ENCODE peak calls at places on chromosomes 7 and 10, in seven cellular contexts. One of them, this sample, is unnamed.

GRCh38 chr7:86991844-86992243 is 67.6 kb downstream of the ELAPOR2 start:
- DNase-seq in dorsolateral prefrontal cortex: no peak
- DNase-seq in neuronal stem cell: no peak
- DNase-seq in CD8-positive, alpha-beta memory T cell: no peak
- DNase-seq in mammary epithelial cell: no peak
- DNase-seq in aorta: no peak
- DNase-seq in upper lobe of right lung: no peak
- DNase-seq in this sample: no peak

GRCh38 chr7:47484457-47484856 is 97.5 kb downstream of the TNS3 start:
- DNase-seq in CD8-positive, alpha-beta memory T cell: no peak
- DNase-seq in neuronal stem cell: no peak
- DNase-seq in mammary epithelial cell: no peak
- DNase-seq in upper lobe of right lung: no peak
- DNase-seq in aorta: peak; percentile 51
- DNase-seq in dorsolateral prefrontal cortex: no peak
- DNase-seq in this sample: no peak

GRCh38 chr7:128168667-128169210 is 72.3 kb upstream of the LEP start:
- DNase-seq in neuronal stem cell: peak; percentile 86
- DNase-seq in upper lobe of right lung: no peak
- DNase-seq in aorta: no peak
- DNase-seq in dorsolateral prefrontal cortex: no peak
- DNase-seq in mammary epithelial cell: peak; percentile 8
- DNase-seq in CD8-positive, alpha-beta memory T cell: no peak
- DNase-seq in this sample: no peak

GRCh38 chr7:1706721-1707613 is 36.9 kb downstream of the ELFN1 start:
- DNase-seq in CD8-positive, alpha-beta memory T cell: peak; percentile 39
- DNase-seq in neuronal stem cell: no peak
- DNase-seq in mammary epithelial cell: no peak
- DNase-seq in aorta: peak; percentile 65
- DNase-seq in upper lobe of right lung: peak; percentile 42
- DNase-seq in dorsolateral prefrontal cortex: no peak
- DNase-seq in this sample: no peak

GRCh38 chr10:73780966-73781365 is 882 bp upstream of the CHCHD1 start:
- DNase-seq in mammary epithelial cell: no peak
- DNase-seq in neuronal stem cell: no peak
- DNase-seq in CD8-positive, alpha-beta memory T cell: no peak
- DNase-seq in aorta: no peak
- DNase-seq in dorsolateral prefrontal cortex: no peak
- DNase-seq in upper lobe of right lung: no peak
- DNase-seq in this sample: no peak

GRCh38 chr7:81308643-81309354 is 389.9 kb upstream of the SEMA3C start:
- DNase-seq in mammary epithelial cell: no peak
- DNase-seq in upper lobe of right lung: no peak
- DNase-seq in aorta: no peak
- DNase-seq in dorsolateral prefrontal cortex: no peak
- DNase-seq in neuronal stem cell: no peak
- DNase-seq in CD8-positive, alpha-beta memory T cell: no peak
- DNase-seq in this sample: no peak

GRCh38 chr10:3066317-3066931 is 924 bp upstream of the PFKP start:
- DNase-seq in dorsolateral prefrontal cortex: no peak
- DNase-seq in mammary epithelial cell: no peak
- DNase-seq in CD8-positive, alpha-beta memory T cell: no peak
- DNase-seq in aorta: peak; percentile 80
- DNase-seq in neuronal stem cell: no peak
- DNase-seq in upper lobe of right lung: no peak
- DNase-seq in this sample: no peak

GRCh38 chr7:28028471-28028870 is 152.1 kb downstream of the JAZF1 start:
- DNase-seq in CD8-positive, alpha-beta memory T cell: no peak
- DNase-seq in aorta: no peak
- DNase-seq in upper lobe of right lung: no peak
- DNase-seq in mammary epithelial cell: no peak
- DNase-seq in dorsolateral prefrontal cortex: no peak
- DNase-seq in neuronal stem cell: no peak
- DNase-seq in this sample: no peak

GRCh38 chr7:147298611-147299043 is 1182.0 kb downstream of the CNTNAP2 start:
- DNase-seq in neuronal stem cell: no peak
- DNase-seq in aorta: no peak
- DNase-seq in mammary epithelial cell: no peak
- DNase-seq in CD8-positive, alpha-beta memory T cell: no peak
- DNase-seq in dorsolateral prefrontal cortex: no peak
- DNase-seq in upper lobe of right lung: no peak
- DNase-seq in this sample: no peak

GRCh38 chr7:47337021-47337492 is 244.9 kb downstream of the TNS3 start:
- DNase-seq in CD8-positive, alpha-beta memory T cell: no peak
- DNase-seq in aorta: no peak
- DNase-seq in mammary epithelial cell: no peak
- DNase-seq in dorsolateral prefrontal cortex: no peak
- DNase-seq in neuronal stem cell: no peak
- DNase-seq in upper lobe of right lung: no peak
- DNase-seq in this sample: no peak

GRCh38 chr10:100045592-100045991 is 35.8 kb upstream of the DNMBP start:
- DNase-seq in dorsolateral prefrontal cortex: no peak
- DNase-seq in CD8-positive, alpha-beta memory T cell: no peak
- DNase-seq in aorta: no peak
- DNase-seq in neuronal stem cell: no peak
- DNase-seq in upper lobe of right lung: no peak
- DNase-seq in mammary epithelial cell: no peak
- DNase-seq in this sample: no peak

GRCh38 chr10:14543048-14543903 is 212.6 kb upstream of the FRMD4A start:
- DNase-seq in upper lobe of right lung: peak; percentile 75
- DNase-seq in aorta: no peak
- DNase-seq in CD8-positive, alpha-beta memory T cell: peak; percentile 63
- DNase-seq in neuronal stem cell: no peak
- DNase-seq in mammary epithelial cell: no peak
- DNase-seq in dorsolateral prefrontal cortex: no peak
- DNase-seq in this sample: no peak

GRCh38 chr7:45394117-45394708 is 180.0 kb upstream of the ADCY1 start:
- DNase-seq in neuronal stem cell: no peak
- DNase-seq in dorsolateral prefrontal cortex: no peak
- DNase-seq in CD8-positive, alpha-beta memory T cell: no peak
- DNase-seq in upper lobe of right lung: no peak
- DNase-seq in aorta: no peak
- DNase-seq in mammary epithelial cell: no peak
- DNase-seq in this sample: no peak

GRCh38 chr10:70162892-70163201 is 7.5 kb downstream of the SAR1A start:
- DNase-seq in aorta: no peak
- DNase-seq in mammary epithelial cell: no peak
- DNase-seq in neuronal stem cell: no peak
- DNase-seq in upper lobe of right lung: no peak
- DNase-seq in CD8-positive, alpha-beta memory T cell: peak; percentile 77
- DNase-seq in dorsolateral prefrontal cortex: no peak
- DNase-seq in this sample: peak; percentile 32

GRCh38 chr10:122648599-122649428 is 50.8 kb downstream of the C10orf120 start:
- DNase-seq in mammary epithelial cell: peak; percentile 16
- DNase-seq in aorta: no peak
- DNase-seq in CD8-positive, alpha-beta memory T cell: no peak
- DNase-seq in dorsolateral prefrontal cortex: peak; percentile 75
- DNase-seq in upper lobe of right lung: peak; percentile 73
- DNase-seq in neuronal stem cell: peak; percentile 65
- DNase-seq in this sample: no peak

GRCh38 chr10:132554991-132555647 is 17.5 kb downstream of the INPP5A start:
- DNase-seq in aorta: peak; percentile 85
- DNase-seq in upper lobe of right lung: peak; percentile 73
- DNase-seq in CD8-positive, alpha-beta memory T cell: peak; percentile 72
- DNase-seq in neuronal stem cell: no peak
- DNase-seq in dorsolateral prefrontal cortex: no peak
- DNase-seq in mammary epithelial cell: no peak
- DNase-seq in this sample: no peak

GRCh38 chr10:92573091-92573797 is 649 bp downstream of the IDE start:
- DNase-seq in upper lobe of right lung: no peak
- DNase-seq in dorsolateral prefrontal cortex: peak; percentile 14
- DNase-seq in mammary epithelial cell: peak; percentile 46
- DNase-seq in aorta: peak; percentile 76
- DNase-seq in CD8-positive, alpha-beta memory T cell: no peak
- DNase-seq in neuronal stem cell: peak; percentile 9
- DNase-seq in this sample: no peak

GRCh38 chr7:84336303-84336702 is 141.7 kb upstream of the SEMA3A start:
- DNase-seq in dorsolateral prefrontal cortex: no peak
- DNase-seq in aorta: no peak
- DNase-seq in CD8-positive, alpha-beta memory T cell: no peak
- DNase-seq in upper lobe of right lung: no peak
- DNase-seq in mammary epithelial cell: no peak
- DNase-seq in neuronal stem cell: no peak
- DNase-seq in this sample: no peak

GRCh38 chr10:18473424-18474110 is 177.8 kb downstream of the NSUN6 start:
- DNase-seq in neuronal stem cell: no peak
- DNase-seq in CD8-positive, alpha-beta memory T cell: no peak
- DNase-seq in aorta: no peak
- DNase-seq in mammary epithelial cell: no peak
- DNase-seq in upper lobe of right lung: no peak
- DNase-seq in dorsolateral prefrontal cortex: peak; percentile 27
- DNase-seq in this sample: no peak

GRCh38 chr7:71752171-71752935 is 620.4 kb downstream of the GALNT17 start:
- DNase-seq in upper lobe of right lung: peak; percentile 85
- DNase-seq in neuronal stem cell: peak; percentile 66
- DNase-seq in dorsolateral prefrontal cortex: peak; percentile 43
- DNase-seq in CD8-positive, alpha-beta memory T cell: no peak
- DNase-seq in aorta: peak; percentile 80
- DNase-seq in mammary epithelial cell: peak; percentile 5
- DNase-seq in this sample: no peak

GRCh38 chr10:533186-533585 is 156.3 kb downstream of the DIP2C start:
- DNase-seq in mammary epithelial cell: no peak
- DNase-seq in CD8-positive, alpha-beta memory T cell: no peak
- DNase-seq in aorta: no peak
- DNase-seq in upper lobe of right lung: peak; percentile 23
- DNase-seq in dorsolateral prefrontal cortex: no peak
- DNase-seq in neuronal stem cell: no peak
- DNase-seq in this sample: no peak

GRCh38 chr7:93736970-93737369 is 153.6 kb downstream of the TFPI2 start:
- DNase-seq in neuronal stem cell: no peak
- DNase-seq in upper lobe of right lung: no peak
- DNase-seq in dorsolateral prefrontal cortex: no peak
- DNase-seq in aorta: no peak
- DNase-seq in mammary epithelial cell: no peak
- DNase-seq in CD8-positive, alpha-beta memory T cell: no peak
- DNase-seq in this sample: no peak

GRCh38 chr10:73923935-73924598 is 13.1 kb downstream of the PLAU start:
- DNase-seq in aorta: no peak
- DNase-seq in neuronal stem cell: no peak
- DNase-seq in mammary epithelial cell: no peak
- DNase-seq in upper lobe of right lung: no peak
- DNase-seq in dorsolateral prefrontal cortex: no peak
- DNase-seq in CD8-positive, alpha-beta memory T cell: no peak
- DNase-seq in this sample: no peak

GRCh38 chr7:144057954-144058353 is 9.2 kb downstream of the OR2A5 start:
- DNase-seq in CD8-positive, alpha-beta memory T cell: no peak
- DNase-seq in aorta: no peak
- DNase-seq in neuronal stem cell: no peak
- DNase-seq in mammary epithelial cell: no peak
- DNase-seq in dorsolateral prefrontal cortex: no peak
- DNase-seq in upper lobe of right lung: no peak
- DNase-seq in this sample: no peak

GRCh38 chr10:125808047-125808446 is 15.0 kb downstream of the UROS start:
- DNase-seq in dorsolateral prefrontal cortex: no peak
- DNase-seq in CD8-positive, alpha-beta memory T cell: no peak
- DNase-seq in aorta: no peak
- DNase-seq in upper lobe of right lung: no peak
- DNase-seq in neuronal stem cell: no peak
- DNase-seq in mammary epithelial cell: no peak
- DNase-seq in this sample: no peak

GRCh38 chr10:51073461-51074237 is 638 bp upstream of the PRKG1 start:
- DNase-seq in upper lobe of right lung: no peak
- DNase-seq in mammary epithelial cell: peak; percentile 10
- DNase-seq in aorta: peak; percentile 81
- DNase-seq in neuronal stem cell: peak; percentile 12
- DNase-seq in dorsolateral prefrontal cortex: peak; percentile 10
- DNase-seq in CD8-positive, alpha-beta memory T cell: no peak
- DNase-seq in this sample: no peak
- H3K27ac ChIP-seq in upper lobe of right lung: peak overlapping the region; percentile 38
- H3K27ac ChIP-seq in mammary epithelial cell: no peak overlapping the region
- H3K27ac ChIP-seq in aorta: peak overlapping the region; percentile 83
- H3K27ac ChIP-seq in neuronal stem cell: peak overlapping the region; percentile 78
- H3K27ac ChIP-seq in dorsolateral prefrontal cortex: no peak overlapping the region
- H3K27ac ChIP-seq in CD8-positive, alpha-beta memory T cell: no peak overlapping the region
- H3K27ac ChIP-seq in this sample: no peak overlapping the region

GRCh38 chr10:13528875-13529713 is at the start of gene BEND7:
- DNase-seq in mammary epithelial cell: no peak
- DNase-seq in neuronal stem cell: no peak
- DNase-seq in CD8-positive, alpha-beta memory T cell: no peak
- DNase-seq in aorta: peak; percentile 81
- DNase-seq in dorsolateral prefrontal cortex: no peak
- DNase-seq in upper lobe of right lung: peak; percentile 74
- DNase-seq in this sample: no peak
- H3K4me3 ChIP-seq in mammary epithelial cell: peak within 1 kb of the TSS; percentile 45
- H3K4me3 ChIP-seq in neuronal stem cell: peak within 1 kb of the TSS; percentile 84
- H3K4me3 ChIP-seq in CD8-positive, alpha-beta memory T cell: no peak within 1 kb of the TSS
- H3K4me3 ChIP-seq in aorta: peak within 1 kb of the TSS; percentile 96
- H3K4me3 ChIP-seq in dorsolateral prefrontal cortex: peak within 1 kb of the TSS; percentile 65
- H3K4me3 ChIP-seq in upper lobe of right lung: peak within 1 kb of the TSS; percentile 56
- H3K4me3 ChIP-seq in this sample: peak within 1 kb of the TSS; percentile 39

GRCh38 chr10:60314306-60314940 is 75.3 kb downstream of the ANK3 start:
- DNase-seq in CD8-positive, alpha-beta memory T cell: no peak
- DNase-seq in mammary epithelial cell: peak; percentile 58
- DNase-seq in upper lobe of right lung: no peak
- DNase-seq in dorsolateral prefrontal cortex: no peak
- DNase-seq in neuronal stem cell: no peak
- DNase-seq in aorta: no peak
- DNase-seq in this sample: no peak
- H3K27ac ChIP-seq in CD8-positive, alpha-beta memory T cell: peak overlapping the region; percentile 10
- H3K27ac ChIP-seq in mammary epithelial cell: no peak overlapping the region
- H3K27ac ChIP-seq in upper lobe of right lung: no peak overlapping the region
- H3K27ac ChIP-seq in dorsolateral prefrontal cortex: no peak overlapping the region
- H3K27ac ChIP-seq in neuronal stem cell: no peak overlapping the region
- H3K27ac ChIP-seq in aorta: no peak overlapping the region
- H3K27ac ChIP-seq in this sample: no peak overlapping the region

GRCh38 chr7:24965831-24966708 is 13.9 kb downstream of the OSBPL3 start:
- DNase-seq in upper lobe of right lung: no peak
- DNase-seq in aorta: no peak
- DNase-seq in mammary epithelial cell: peak; percentile 76
- DNase-seq in CD8-positive, alpha-beta memory T cell: peak; percentile 50
- DNase-seq in dorsolateral prefrontal cortex: no peak
- DNase-seq in neuronal stem cell: no peak
- DNase-seq in this sample: no peak

GRCh38 chr7:24959735-24960485 is 20.1 kb downstream of the OSBPL3 start:
- DNase-seq in upper lobe of right lung: no peak
- DNase-seq in dorsolateral prefrontal cortex: no peak
- DNase-seq in neuronal stem cell: no peak
- DNase-seq in CD8-positive, alpha-beta memory T cell: no peak
- DNase-seq in mammary epithelial cell: no peak
- DNase-seq in aorta: no peak
- DNase-seq in this sample: no peak

GRCh38 chr7:24964177-24964576 is 15.8 kb downstream of the OSBPL3 start:
- DNase-seq in mammary epithelial cell: no peak
- DNase-seq in dorsolateral prefrontal cortex: no peak
- DNase-seq in upper lobe of right lung: no peak
- DNase-seq in neuronal stem cell: no peak
- DNase-seq in CD8-positive, alpha-beta memory T cell: no peak
- DNase-seq in aorta: no peak
- DNase-seq in this sample: no peak

GRCh38 chr7:24962418-24962962 is 17.5 kb downstream of the OSBPL3 start:
- DNase-seq in neuronal stem cell: no peak
- DNase-seq in upper lobe of right lung: no peak
- DNase-seq in aorta: no peak
- DNase-seq in mammary epithelial cell: no peak
- DNase-seq in CD8-positive, alpha-beta memory T cell: no peak
- DNase-seq in dorsolateral prefrontal cortex: no peak
- DNase-seq in this sample: no peak

DNA sequence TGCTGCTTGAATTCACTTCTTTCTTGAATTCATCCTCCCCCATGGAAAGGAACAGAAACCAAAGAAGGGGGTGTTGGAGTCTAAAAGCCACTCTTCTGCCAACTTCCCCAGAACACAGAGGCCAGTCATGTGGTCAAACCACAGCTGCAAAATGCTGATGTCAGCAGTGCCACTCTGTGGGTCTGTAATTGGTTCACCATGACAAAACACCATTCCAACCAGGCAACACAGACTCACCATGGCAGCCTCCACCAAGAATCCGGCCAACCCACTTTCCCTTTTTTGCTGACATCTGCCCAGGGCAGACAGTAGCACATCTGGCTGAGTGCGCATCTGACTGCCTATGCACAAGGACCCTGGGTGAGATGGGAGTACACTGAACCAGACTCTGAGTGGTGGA is 16.8 kb downstream of the OSBPL3 start:
- DNase-seq in neuronal stem cell: no peak
- DNase-seq in dorsolateral prefrontal cortex: peak; percentile 77
- DNase-seq in CD8-positive, alpha-beta memory T cell: no peak
- DNase-seq in aorta: no peak
- DNase-seq in upper lobe of right lung: no peak
- DNase-seq in mammary epithelial cell: no peak
- DNase-seq in this sample: no peak
- H3K4me3 ChIP-seq in neuronal stem cell: peak overlapping the region; percentile 53
- H3K4me3 ChIP-seq in dorsolateral prefrontal cortex: no peak overlapping the region
- H3K4me3 ChIP-seq in CD8-positive, alpha-beta memory T cell: no peak overlapping the region
- H3K4me3 ChIP-seq in aorta: no peak overlapping the region
- H3K4me3 ChIP-seq in upper lobe of right lung: no peak overlapping the region
- H3K4me3 ChIP-seq in mammary epithelial cell: no peak overlapping the region
- H3K4me3 ChIP-seq in this sample: no peak overlapping the region